ENCODE peak calls at places on chromosome 9, in six cellular contexts. J is HCT116, Z is HEK293T, C is lower lobe of right lung, B is myocyte, Y is GM12865. N is an unnamed sample.

GRCh38 chr9:131082774-131083512 is 13.4 kb upstream of the AIF1L start:
- DNase-seq in J (no peak), Z (no peak), C (no peak), B (no peak), Y (no peak), N (peak)

GRCh38 chr9:114281421-114282103 is 41.3 kb upstream of the ORM1 start:
- DNase-seq in J (no peak), Z (no peak), C (peak), B (no peak), Y (no peak), N (no peak)

GRCh38 chr9:115672477-115673316 is 480.9 kb upstream of the PAPPA start:
- DNase-seq in J (no peak), Z (no peak), C (no peak), B (peak), Y (no peak), N (peak)

GRCh38 chr9:96149142-96149541 is 152.8 kb downstream of the HSD17B3 start:
- DNase-seq in J (no peak), Z (no peak), C (no peak), B (no peak), Y (no peak), N (no peak)

GRCh38 chr9:129761293-129761900 is 8.6 kb upstream of the PTGES start:
- DNase-seq in J (no peak), Z (no peak), C (no peak), B (no peak), Y (no peak), N (no peak)

GRCh38 chr9:106639873-106640568 is 222.9 kb upstream of the ZNF462 start:
- DNase-seq in J (no peak), Z (no peak), C (no peak), B (peak), Y (no peak), N (no peak)

GRCh38 chr9:133497443-133497842 is 18.5 kb upstream of the SLC2A6 start:
- DNase-seq in J (no peak), Z (no peak), C (no peak), B (no peak), Y (no peak), N (no peak)

GRCh38 chr9:127640908-127641545 is 28.9 kb downstream of the STXBP1 start:
- DNase-seq in J (no peak), Z (no peak), C (no peak), B (no peak), Y (no peak), N (no peak)

GRCh38 chr9:110278080-110278707 is 21.9 kb upstream of the TXN start:
- DNase-seq in J (peak), Z (no peak), C (no peak), B (peak), Y (no peak), N (peak)

GRCh38 chr9:135343733-135344522 is 135.7 kb upstream of the PPP1R26 start:
- DNase-seq in J (peak), Z (peak), C (peak), B (peak), Y (peak), N (peak)

GRCh38 chr9:129486496-129487306 is 134.2 kb downstream of the C9orf50 start:
- DNase-seq in J (no peak), Z (no peak), C (no peak), B (peak), Y (no peak), N (no peak)